ENCODE peak calls at places on chromosomes 11 and 22, in seven cellular contexts. P is stomach, U is ascending aorta, K is sigmoid colon, G is uterus, I is A549, M is left ventricle myocardium inferior. V is an unnamed sample.

GRCh38 chr11:86192858-86193257 is 51.7 kb upstream of the EED start:
- DNase-seq in P (no peak), U (no peak), K (no peak), G (no peak), I (no peak), M (no peak), V (no peak)

GRCh38 chr11:85813721-85814120 is 2.8 kb upstream of the SYTL2 start:
- DNase-seq in P (peak; percentile 57), U (no peak), K (no peak), G (no peak), I (no peak), M (no peak), V (no peak)

GRCh38 chr11:121757480-121758125 is 304.8 kb upstream of the SORL1-AS1 start:
- DNase-seq in P (no peak), U (no peak), K (no peak), G (no peak), I (no peak), M (no peak), V (no peak)

GRCh38 chr11:113664981-113665710 is 41.0 kb downstream of the TMPRSS5 start:
- DNase-seq in P (peak; percentile 42), U (no peak), K (no peak), G (no peak), I (no peak), M (no peak), V (no peak)

GRCh38 chr22:38080847-38081635 is 2.9 kb downstream of the SLC16A8 start:
- DNase-seq in P (peak; percentile 39), U (no peak), K (no peak), G (no peak), I (no peak), M (peak; percentile 41), V (peak; percentile 67)

GRCh38 chr11:20337526-20338154 is 25.9 kb upstream of the HTATIP2 start:
- DNase-seq in P (no peak), U (no peak), K (no peak), G (no peak), I (peak; percentile 38), M (no peak), V (no peak)

GRCh38 chr22:48750826-48751440 is 1076.7 kb downstream of the BRD1 start:
- DNase-seq in P (peak; percentile 24), U (no peak), K (peak; percentile 40), G (no peak), I (no peak), M (no peak), V (no peak)

GRCh38 chr11:128506999-128507591 is 80.3 kb downstream of the ETS1 start:
- DNase-seq in P (peak; percentile 81), U (peak; percentile 96), K (peak; percentile 96), G (peak; percentile 89), I (peak; percentile 72), M (peak; percentile 83), V (peak; percentile 96)

GRCh38 chr22:46071451-46072029 is 78.8 kb upstream of the PPARA start:
- DNase-seq in P (peak; percentile 91), U (peak; percentile 94), K (peak; percentile 97), G (peak; percentile 97), I (no peak), M (peak; percentile 94), V (peak; percentile 97)

GRCh38 chr11:75576445-75577049 is 14.5 kb downstream of the SERPINH1 start:
- DNase-seq in P (peak; percentile 48), U (no peak), K (no peak), G (no peak), I (no peak), M (no peak), V (peak; percentile 72)

GRCh38 chr11:37474889-37475288 is 876.9 kb upstream of the RAG2 start:
- DNase-seq in P (no peak), U (no peak), K (no peak), G (no peak), I (no peak), M (no peak), V (no peak)

GRCh38 chr11:57476883-57477506 is 16.7 kb downstream of the RTN4RL2 start:
- DNase-seq in P (peak; percentile 68), U (no peak), K (no peak), G (no peak), I (peak; percentile 75), M (no peak), V (peak; percentile 59)

GRCh38 chr11:1767399-1768140 is 3.8 kb upstream of the CTSD start:
- DNase-seq in P (peak; percentile 15), U (peak; percentile 50), K (peak; percentile 61), G (no peak), I (no peak), M (no peak), V (no peak)

GRCh38 chr11:83641511-83641910 is 355.3 kb upstream of the CCDC90B start:
- DNase-seq in P (no peak), U (peak; percentile 52), K (peak; percentile 77), G (peak; percentile 46), I (no peak), M (peak; percentile 37), V (no peak)

GRCh38 chr22:21447694-21448402 is 19.3 kb upstream of the TMEM191C start:
- DNase-seq in P (peak; percentile 21), U (no peak), K (peak; percentile 61), G (peak; percentile 11), I (no peak), M (no peak), V (peak; percentile 41)

GRCh38 chr11:36162282-36162825 is 126.9 kb downstream of the COMMD9 start:
- DNase-seq in P (no peak), U (no peak), K (no peak), G (no peak), I (no peak), M (no peak), V (no peak)

GRCh38 chr11:123069878-123070821 is 8.2 kb upstream of the HSPA8 start:
- DNase-seq in P (no peak), U (no peak), K (no peak), G (no peak), I (no peak), M (no peak), V (no peak)

GRCh38 chr11:73157141-73158010 is 15.3 kb upstream of the FCHSD2 start:
- DNase-seq in P (no peak), U (peak; percentile 92), K (peak; percentile 62), G (no peak), I (no peak), M (peak; percentile 72), V (peak; percentile 49)

GRCh38 chr11:46114378-46114777 is 6.9 kb downstream of the PHF21A start:
- DNase-seq in P (no peak), U (no peak), K (no peak), G (no peak), I (no peak), M (no peak), V (no peak)
- H3K27ac ChIP-seq in P (no peak overlapping the region), U (no peak overlapping the region), K (no peak overlapping the region), G (peak overlapping the region; percentile 63), I (no peak overlapping the region), M (peak overlapping the region; percentile 17), V (no peak overlapping the region)

GRCh38 chr11:63523151-63523550 is 13.5 kb upstream of the PLAAT4 start:
- DNase-seq in P (no peak), U (no peak), K (no peak), G (no peak), I (no peak), M (no peak), V (no peak)

GRCh38 chr11:63518548-63518947 is 12.7 kb downstream of the LGALS12 start:
- DNase-seq in P (no peak), U (no peak), K (no peak), G (no peak), I (no peak), M (no peak), V (no peak)

GRCh38 chr11:63517156-63517555 is 11.3 kb downstream of the LGALS12 start:
- DNase-seq in P (no peak), U (no peak), K (no peak), G (no peak), I (no peak), M (no peak), V (no peak)

GRCh38 chr11:63521896-63522295 is 14.7 kb upstream of the PLAAT4 start:
- DNase-seq in P (no peak), U (no peak), K (no peak), G (no peak), I (no peak), M (no peak), V (no peak)

DNA sequence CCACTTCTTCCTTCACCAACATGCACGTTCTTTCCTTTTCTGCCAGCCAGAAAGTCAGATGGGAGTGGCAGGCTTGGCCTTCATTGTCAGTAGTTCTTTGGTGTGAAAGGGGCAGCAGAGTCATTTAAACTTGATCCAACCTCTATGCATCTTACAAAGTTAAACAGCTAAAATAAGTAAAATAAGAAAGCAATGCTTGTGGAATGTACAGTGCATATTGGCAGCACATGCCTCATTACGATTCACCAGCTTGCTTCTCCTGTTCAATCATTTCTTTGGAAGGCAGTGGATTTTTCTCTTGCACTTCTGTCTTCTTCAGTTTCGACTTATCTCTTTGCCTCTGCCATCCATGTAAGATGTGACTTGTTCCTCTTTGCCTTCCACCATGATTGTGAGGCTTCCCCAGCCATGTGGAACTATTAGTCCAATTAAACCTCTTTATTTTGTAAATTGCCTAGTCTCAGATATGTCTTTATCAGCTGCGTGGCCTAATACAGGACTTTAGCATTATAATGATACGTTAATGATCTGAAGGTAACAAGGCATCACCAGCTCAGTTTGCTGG is 14.8 kb downstream of the LGALS12 start:
- DNase-seq in P (no peak), U (no peak), K (no peak), G (no peak), I (no peak), M (no peak), V (no peak)
- TF ChIP-seq CTCF in P (no peak), U (no peak), K (no peak), G (no peak), I (no peak), M (no peak), V (no peak)

GRCh38 chr11:118620529-118621070 is 13.2 kb downstream of the PHLDB1 start:
- DNase-seq in P (no peak), U (no peak), K (no peak), G (no peak), I (no peak), M (peak; percentile 53), V (no peak)

GRCh38 chr11:118618991-118619375 is 11.6 kb downstream of the PHLDB1 start:
- DNase-seq in P (no peak), U (peak; percentile 86), K (peak; percentile 82), G (peak; percentile 52), I (no peak), M (peak; percentile 64), V (peak; percentile 72)

GRCh38 chr11:118615996-118616395 is 8.6 kb downstream of the PHLDB1 start:
- DNase-seq in P (no peak), U (no peak), K (no peak), G (no peak), I (no peak), M (no peak), V (peak; percentile 39)

GRCh38 chr11:118619444-118620205 is 12.2 kb downstream of the PHLDB1 start:
- DNase-seq in P (no peak), U (peak; percentile 94), K (peak; percentile 80), G (peak; percentile 75), I (no peak), M (no peak), V (peak; percentile 20)

GRCh38 chr11:118618115-118618990 is 10.9 kb downstream of the PHLDB1 start:
- DNase-seq in P (peak; percentile 44), U (peak; percentile 89), K (peak; percentile 90), G (peak; percentile 66), I (no peak), M (peak; percentile 79), V (peak; percentile 76)
- H3K27ac ChIP-seq in P (peak overlapping the region; percentile 75), U (peak overlapping the region; percentile 95), K (peak overlapping the region; percentile 92), G (peak overlapping the region; percentile 90), I (peak overlapping the region; percentile 76), M (peak overlapping the region; percentile 91), V (peak overlapping the region; percentile 68)

DNA sequence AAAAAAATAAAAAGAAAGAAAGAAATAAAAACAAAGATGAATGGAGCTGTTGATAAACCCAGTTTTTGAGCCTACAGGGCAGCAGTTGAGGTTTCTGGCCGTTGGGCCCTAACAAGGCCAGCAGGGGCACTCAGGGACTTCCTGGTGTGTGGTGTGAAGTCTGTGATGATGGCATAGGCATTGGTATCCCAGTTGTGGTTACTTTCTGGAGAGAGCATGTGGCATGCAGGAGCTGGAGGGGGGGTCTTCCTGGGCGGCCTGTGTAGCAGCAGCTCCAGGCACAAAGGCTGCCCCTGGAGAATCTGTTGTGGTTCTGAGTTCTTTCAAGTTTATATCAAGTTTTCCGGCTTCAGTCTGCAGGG is 2.0 kb upstream of the TXNRD2 start:
- DNase-seq in P (no peak), U (no peak), K (peak; percentile 61), G (no peak), I (peak; percentile 29), M (no peak), V (no peak)
- TF ChIP-seq CTCF in P (no peak), U (no peak), K (no peak), G (no peak), I (no peak), M (no peak), V (peak; percentile 6)